ENCODE peak calls at places on chromosome X, in six cellular contexts. T is hepatocyte; A is fibroblast of the conjunctiva; L is HAP-1; W is central memory CD4-positive, alpha-beta T cell; R is H4. K is an unnamed sample.
A peak's percentile ranks its signal among the peaks of the same experiment; 100 is the strongest.

GRCh38 chrX:149073464-149073863 is 431.6 kb downstream of the IDS start:
- DNase-seq in A (no peak), R (no peak), T (no peak), W (no peak), L (no peak), K (no peak)

GRCh38 chrX:150456466-150456865 is 93.3 kb downstream of the MAMLD1 start:
- DNase-seq in R (peak; percentile 16), L (no peak), W (no peak), A (no peak), T (no peak), K (no peak)

GRCh38 chrX:119885554-119886428 is 9.9 kb upstream of the AKAP14 start:
- DNase-seq in W (peak; percentile 50), T (no peak), R (peak; percentile 14), A (no peak), L (no peak), K (peak; percentile 94)

GRCh38 chrX:65985922-65986588 is 53.8 kb downstream of the VSIG4 start:
- DNase-seq in A (peak; percentile 33), W (peak; percentile 48), T (peak; percentile 69), L (peak; percentile 37), R (peak; percentile 48), K (peak; percentile 57)

GRCh38 chrX:78886550-78886949 is 58.6 kb upstream of the P2RY10 start:
- DNase-seq in L (no peak), W (peak; percentile 5), R (no peak), A (no peak), T (peak; percentile 6), K (peak; percentile 0)

GRCh38 chrX:63350551-63350950 is 581 bp downstream of the SPIN4 start:
- DNase-seq in L (peak; percentile 66), R (peak; percentile 11), A (no peak), W (peak; percentile 12), T (peak; percentile 18), K (peak; percentile 13)

GRCh38 chrX:98299785-98300184 is 1416.1 kb downstream of the RPA4 start:
- DNase-seq in T (no peak), R (no peak), L (no peak), W (no peak), A (no peak), K (no peak)

GRCh38 chrX:100424012-100424411 is 13.9 kb upstream of the PCDH19 start:
- DNase-seq in A (no peak), R (no peak), W (no peak), T (no peak), L (peak; percentile 68), K (no peak)

GRCh38 chrX:129781134-129782014 is 1.6 kb downstream of the SASH3 start:
- DNase-seq in A (no peak), T (no peak), R (no peak), W (peak; percentile 80), L (no peak), K (peak; percentile 49)

GRCh38 chrX:81082649-81083048 is 119.1 kb downstream of the HMGN5 start:
- DNase-seq in R (no peak), L (no peak), A (no peak), W (no peak), T (no peak), K (no peak)

GRCh38 chrX:77962068-77962902 is 7.2 kb downstream of the PGAM4 start:
- DNase-seq in L (no peak), T (no peak), R (no peak), W (peak; percentile 13), A (no peak), K (no peak)

GRCh38 chrX:34612036-34612435 is 45.0 kb downstream of the TMEM47 start:
- DNase-seq in A (no peak), T (no peak), R (no peak), L (no peak), W (no peak), K (no peak)

GRCh38 chrX:153633607-153634180 is 13.3 kb upstream of the DUSP9 start:
- DNase-seq in R (no peak), W (no peak), T (no peak), A (no peak), L (no peak), K (no peak)

GRCh38 chrX:154918060-154918483 is 31.9 kb downstream of the F8A1 start:
- DNase-seq in R (peak; percentile 73), L (peak; percentile 84), A (peak; percentile 78), W (peak; percentile 17), T (peak; percentile 65), K (peak; percentile 56)

GRCh38 chrX:101749436-101749835 is 89.8 kb upstream of the ARMCX2 start:
- DNase-seq in A (no peak), W (no peak), L (no peak), T (no peak), R (peak; percentile 54), K (no peak)

GRCh38 chrX:23557070-23557469 is 110.2 kb upstream of the PRDX4 start:
- DNase-seq in L (peak; percentile 20), W (no peak), A (no peak), R (no peak), T (no peak), K (no peak)

GRCh38 chrX:152642931-152643525 is 5.3 kb downstream of the GABRQ start:
- DNase-seq in T (no peak), A (no peak), L (no peak), W (no peak), R (no peak), K (no peak)

K was measured in small intestine.